ENCODE peak calls at places on chromosome 12, in six cellular contexts. W is heart right ventricle; V is NCI-H1694; K is HTR-8/SVneo; E is neural progenitor cell; I is effector memory CD8-positive, alpha-beta T cell. H is an unnamed sample.

GRCh38 chr12:121810833-121811433 is 7.1 kb downstream of the SETD1B start:
- DNase-seq in E (no peak), K (no peak), W (no peak), I (no peak), V (no peak), H (no peak)

GRCh38 chr12:51970904-51971646 is 19.6 kb downstream of the ACVR1B start:
- DNase-seq in V (no peak), K (peak; percentile 45), E (peak; percentile 65), I (peak; percentile 41), W (no peak), H (no peak)

GRCh38 chr12:92143280-92143679 is 2.4 kb downstream of the BTG1 start:
- DNase-seq in K (no peak), E (no peak), I (no peak), V (no peak), W (no peak), H (no peak)

GRCh38 chr12:42469355-42470006 is 120.1 kb downstream of the PRICKLE1 start:
- DNase-seq in K (no peak), W (no peak), V (no peak), E (no peak), I (no peak), H (no peak)

GRCh38 chr12:127903146-127903545 is 363.8 kb upstream of the TMEM132C start:
- DNase-seq in E (no peak), I (no peak), V (no peak), K (peak; percentile 56), W (no peak), H (no peak)

GRCh38 chr12:52250048-52250990 is 17.3 kb downstream of the KRT7 start:
- DNase-seq in V (no peak), E (peak; percentile 76), I (no peak), K (no peak), W (no peak), H (no peak)

GRCh38 chr12:31897791-31898503 is 61.3 kb upstream of the RESF1 start:
- DNase-seq in W (peak; percentile 20), K (peak; percentile 22), I (peak; percentile 43), V (no peak), E (peak; percentile 29), H (peak; percentile 73)

GRCh38 chr12:55686366-55687010 is 21.2 kb downstream of the ITGA7 start:
- DNase-seq in E (no peak), W (no peak), I (no peak), K (no peak), V (no peak), H (no peak)